ENCODE peak calls at places on chromosomes 4 and X, in four cellular contexts. One of them, this sample, is unnamed.
A peak's percentile ranks its signal among the peaks of the same experiment; 100 is the strongest.

GRCh38 chr4:77433102-77433733 is 172.4 kb upstream of the CXCL13 start:
- DNase-seq in H1: no peak
- DNase-seq in HepG2: peak; percentile 53
- DNase-seq in K562: peak; percentile 11
- DNase-seq in this sample: peak; percentile 7

GRCh38 chr4:187615972-187616371 is 379.6 kb upstream of the ZFP42 start:
- DNase-seq in HepG2: no peak
- DNase-seq in H1: no peak
- DNase-seq in K562: no peak
- DNase-seq in this sample: no peak

GRCh38 chr4:103756736-103757135 is 37.0 kb upstream of the TACR3 start:
- DNase-seq in HepG2: no peak
- DNase-seq in K562: no peak
- DNase-seq in H1: no peak
- DNase-seq in this sample: no peak

GRCh38 chr4:113435893-113436292 is 325.6 kb downstream of the CAMK2D start:
- DNase-seq in K562: no peak
- DNase-seq in H1: no peak
- DNase-seq in HepG2: no peak
- DNase-seq in this sample: no peak

GRCh38 chr4:13201241-13201640 is 282.9 kb downstream of the RAB28 start:
- DNase-seq in K562: no peak
- DNase-seq in HepG2: no peak
- DNase-seq in H1: no peak
- DNase-seq in this sample: no peak

GRCh38 chrX:16212024-16212423 is 44.7 kb downstream of the MAGEB17 start:
- DNase-seq in H1: no peak
- DNase-seq in HepG2: no peak
- DNase-seq in K562: no peak
- DNase-seq in this sample: no peak

GRCh38 chrX:121308276-121308805 is 260.9 kb downstream of the GLUD2 start:
- DNase-seq in K562: peak; percentile 5
- DNase-seq in H1: no peak
- DNase-seq in HepG2: peak; percentile 6
- DNase-seq in this sample: peak; percentile 68

GRCh38 chr4:22091351-22091731 is 142.8 kb upstream of the KCNIP4 start:
- DNase-seq in K562: no peak
- DNase-seq in H1: peak; percentile 7
- DNase-seq in HepG2: no peak
- DNase-seq in this sample: no peak

GRCh38 chr4:145083891-145084640 is 13.9 kb downstream of the ANAPC10 start:
- DNase-seq in HepG2: peak; percentile 10
- DNase-seq in H1: no peak
- DNase-seq in K562: no peak
- DNase-seq in this sample: no peak

GRCh38 chr4:56160631-56161030 is 211.9 kb downstream of the CEP135 start:
- DNase-seq in HepG2: no peak
- DNase-seq in H1: no peak
- DNase-seq in K562: no peak
- DNase-seq in this sample: no peak

GRCh38 chrX:13029341-13029740 is 15.1 kb downstream of the FAM9C start:
- DNase-seq in HepG2: no peak
- DNase-seq in K562: no peak
- DNase-seq in H1: no peak
- DNase-seq in this sample: no peak

GRCh38 chr4:114599231-114600065 is 841 bp downstream of the UGT8 start:
- DNase-seq in K562: no peak
- DNase-seq in HepG2: no peak
- DNase-seq in H1: no peak
- DNase-seq in this sample: no peak

GRCh38 chr4:40878548-40879055 is 128.8 kb downstream of the NSUN7 start:
- DNase-seq in HepG2: no peak
- DNase-seq in H1: no peak
- DNase-seq in K562: no peak
- DNase-seq in this sample: no peak

GRCh38 chr4:166252487-166253402 is 379.7 kb downstream of the TLL1 start:
- DNase-seq in K562: no peak
- DNase-seq in H1: no peak
- DNase-seq in HepG2: peak; percentile 10
- DNase-seq in this sample: no peak

GRCh38 chr4:7526929-7527535 is 92.3 kb upstream of the PSAPL1 start:
- DNase-seq in HepG2: no peak
- DNase-seq in H1: no peak
- DNase-seq in K562: no peak
- DNase-seq in this sample: no peak

GRCh38 chr4:7323872-7324650 is 110.7 kb downstream of the PSAPL1 start:
- DNase-seq in K562: no peak
- DNase-seq in H1: no peak
- DNase-seq in HepG2: peak; percentile 7
- DNase-seq in this sample: no peak

GRCh38 chrX:110026099-110026844 is 23.4 kb downstream of the TMEM164 start:
- DNase-seq in H1: no peak
- DNase-seq in K562: no peak
- DNase-seq in HepG2: no peak
- DNase-seq in this sample: no peak

GRCh38 chrX:108736509-108737479 is at the start of gene IRS4:
- DNase-seq in HepG2: peak; percentile 32
- DNase-seq in H1: peak; percentile 78
- DNase-seq in K562: no peak
- DNase-seq in this sample: no peak

GRCh38 chrX:87516716-87517115 is 886 bp upstream of the KLHL4 start:
- DNase-seq in K562: no peak
- DNase-seq in HepG2: no peak
- DNase-seq in H1: no peak
- DNase-seq in this sample: no peak

GRCh38 chrX:114905251-114905650 is 112.2 kb downstream of the IL13RA2 start:
- DNase-seq in H1: no peak
- DNase-seq in HepG2: no peak
- DNase-seq in K562: no peak
- DNase-seq in this sample: no peak

GRCh38 chr4:129978315-129978714 is 882.4 kb downstream of the C4orf33 start:
- DNase-seq in HepG2: no peak
- DNase-seq in H1: no peak
- DNase-seq in K562: no peak
- DNase-seq in this sample: no peak

GRCh38 chr4:122218762-122219161 is 66.6 kb downstream of the BLTP1 start:
- DNase-seq in K562: no peak
- DNase-seq in H1: no peak
- DNase-seq in HepG2: peak; percentile 8
- DNase-seq in this sample: no peak

GRCh38 chrX:104565791-104566687 is at the start of gene IL1RAPL2:
- DNase-seq in K562: peak; percentile 23
- DNase-seq in H1: peak; percentile 23
- DNase-seq in HepG2: peak; percentile 8
- DNase-seq in this sample: no peak

GRCh38 chrX:40468033-40468979 is 112.5 kb upstream of the ATP6AP2 start:
- DNase-seq in H1: no peak
- DNase-seq in K562: peak; percentile 54
- DNase-seq in HepG2: peak; percentile 86
- DNase-seq in this sample: peak; percentile 47

GRCh38 chr4:56908206-56909082 is 744 bp downstream of the REST start:
- DNase-seq in HepG2: peak; percentile 47
- DNase-seq in K562: peak; percentile 82
- DNase-seq in H1: peak; percentile 57
- DNase-seq in this sample: no peak

GRCh38 chr4:8035371-8035780 is 95.7 kb upstream of the AFAP1 start:
- DNase-seq in K562: no peak
- DNase-seq in H1: no peak
- DNase-seq in HepG2: no peak
- DNase-seq in this sample: no peak

GRCh38 chr4:170399894-170400293 is 310.1 kb upstream of the AADAT start:
- DNase-seq in K562: no peak
- DNase-seq in H1: no peak
- DNase-seq in HepG2: no peak
- DNase-seq in this sample: no peak

GRCh38 chr4:15587649-15588048 is 67.5 kb downstream of the FBXL5 start:
- DNase-seq in H1: no peak
- DNase-seq in HepG2: no peak
- DNase-seq in K562: no peak
- DNase-seq in this sample: no peak

GRCh38 chr4:4374388-4375098 is 12.4 kb upstream of the NSG1 start:
- DNase-seq in HepG2: no peak
- DNase-seq in K562: no peak
- DNase-seq in H1: no peak
- DNase-seq in this sample: no peak

GRCh38 chr4:87739494-87739893 is 59.9 kb upstream of the IBSP start:
- DNase-seq in HepG2: no peak
- DNase-seq in K562: no peak
- DNase-seq in H1: no peak
- DNase-seq in this sample: no peak

GRCh38 chr4:140163029-140163810 is 9.2 kb upstream of the MAML3 start:
- DNase-seq in K562: no peak
- DNase-seq in H1: no peak
- DNase-seq in HepG2: no peak
- DNase-seq in this sample: no peak

GRCh38 chr4:30720021-30720655 is at the start of gene PCDH7:
- DNase-seq in K562: no peak
- DNase-seq in HepG2: no peak
- DNase-seq in H1: no peak
- DNase-seq in this sample: no peak

GRCh38 chr4:7285244-7286122 is 93.1 kb downstream of the SORCS2 start:
- DNase-seq in K562: peak; percentile 27
- DNase-seq in HepG2: no peak
- DNase-seq in H1: no peak
- DNase-seq in this sample: no peak

GRCh38 chr4:53744446-53745160 is 153.3 kb upstream of the LNX1 start:
- DNase-seq in K562: no peak
- DNase-seq in H1: no peak
- DNase-seq in HepG2: peak; percentile 2
- DNase-seq in this sample: no peak
- TF ChIP-seq HDAC6 in K562: no peak
- TF ChIP-seq HDAC6 in H1: no peak
- TF ChIP-seq HDAC6 in HepG2: no peak
- TF ChIP-seq HDAC6 in this sample: no peak

GRCh38 chrX:153867139-153867538 is 18.8 kb downstream of the L1CAM start:
- DNase-seq in K562: no peak
- DNase-seq in H1: no peak
- DNase-seq in HepG2: no peak
- DNase-seq in this sample: no peak
- H3K36me3 ChIP-seq in K562: no peaks in the 10 kb centered on the region
- H3K36me3 ChIP-seq in H1: no peaks in the 10 kb centered on the region
- H3K36me3 ChIP-seq in HepG2: no peaks in the 10 kb centered on the region
- H3K36me3 ChIP-seq in this sample: no peaks in the 10 kb centered on the region

GRCh38 chrX:45668686-45669443 is 468.2 kb upstream of the DIPK2B start:
- DNase-seq in K562: no peak
- DNase-seq in H1: no peak
- DNase-seq in HepG2: no peak
- DNase-seq in this sample: no peak
- TF ChIP-seq HDAC6 in K562: no peak
- TF ChIP-seq HDAC6 in H1: no peak
- TF ChIP-seq HDAC6 in HepG2: no peak
- TF ChIP-seq HDAC6 in this sample: no peak

GRCh38 chrX:155235891-155236290 is 19.6 kb downstream of the VBP1 start:
- DNase-seq in H1: no peak
- DNase-seq in K562: no peak
- DNase-seq in HepG2: peak; percentile 9
- DNase-seq in this sample: no peak

GRCh38 chrX:155242300-155242699 is 22.0 kb downstream of the RAB39B start:
- DNase-seq in H1: no peak
- DNase-seq in HepG2: no peak
- DNase-seq in K562: no peak
- DNase-seq in this sample: no peak

DNA sequence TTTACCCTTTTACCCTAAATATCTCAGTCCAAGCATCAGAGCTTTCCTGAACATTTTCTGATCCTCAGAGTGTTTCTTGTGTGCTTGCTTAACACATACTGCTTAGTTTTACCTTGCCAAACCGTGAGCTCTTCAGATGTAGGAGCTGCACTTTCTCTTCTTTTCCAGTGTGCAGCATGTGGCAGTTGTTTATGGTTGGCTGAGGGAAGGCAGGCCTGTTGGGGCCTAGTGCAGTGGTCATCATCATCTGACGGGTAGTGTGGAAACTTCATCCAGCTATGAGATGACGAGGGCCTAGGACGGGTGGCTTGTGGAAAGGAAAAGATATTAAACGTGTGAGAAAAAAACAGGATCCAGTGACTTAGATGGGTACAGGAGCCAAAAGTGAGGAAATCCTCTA is 21.5 kb downstream of the VBP1 start:
- DNase-seq in H1: no peak
- DNase-seq in HepG2: no peak
- DNase-seq in K562: no peak
- DNase-seq in this sample: no peak
- H3K36me3 ChIP-seq in H1: peaks cover 30% of the 10 kb centered on the region
- H3K36me3 ChIP-seq in HepG2: peaks cover 14% of the 10 kb centered on the region
- H3K36me3 ChIP-seq in K562: peaks cover 68% of the 10 kb centered on the region
- H3K36me3 ChIP-seq in this sample: peaks cover 11% of the 10 kb centered on the region

DNA sequence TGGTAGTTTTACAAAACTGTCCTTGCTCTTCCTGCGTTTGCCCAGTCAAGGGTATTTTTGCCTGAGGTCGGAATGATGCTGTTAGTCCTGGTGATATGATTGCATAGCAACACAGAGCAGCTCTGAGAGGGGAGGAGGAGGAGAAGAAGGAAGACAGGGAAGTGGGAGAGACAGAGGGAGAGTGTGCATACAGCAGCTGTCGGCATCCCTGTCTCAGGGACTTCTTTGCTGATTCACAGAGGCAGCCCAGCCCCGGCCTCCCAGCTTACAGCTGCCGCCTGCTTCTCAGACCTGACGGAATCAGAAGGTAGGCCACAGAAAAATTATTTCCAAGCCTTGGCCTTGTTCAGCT is 230 bp downstream of the DRP2 start:
- DNase-seq in H1: no peak
- DNase-seq in HepG2: no peak
- DNase-seq in K562: no peak
- DNase-seq in this sample: no peak
- TF ChIP-seq HDAC6 in H1: no peak
- TF ChIP-seq HDAC6 in HepG2: no peak
- TF ChIP-seq HDAC6 in K562: no peak
- TF ChIP-seq HDAC6 in this sample: no peak

GRCh38 chr4:102589743-102590142 is 88.6 kb downstream of the NFKB1 start:
- DNase-seq in K562: no peak
- DNase-seq in H1: no peak
- DNase-seq in HepG2: no peak
- DNase-seq in this sample: no peak

GRCh38 chr4:102598759-102599379 is 97.7 kb downstream of the NFKB1 start:
- DNase-seq in H1: no peak
- DNase-seq in HepG2: no peak
- DNase-seq in K562: no peak
- DNase-seq in this sample: no peak

GRCh38 chr4:102598102-102598758 is 97.1 kb downstream of the NFKB1 start:
- DNase-seq in K562: no peak
- DNase-seq in HepG2: no peak
- DNase-seq in H1: no peak
- DNase-seq in this sample: no peak

GRCh38 chr4:102594000-102594399 is 92.8 kb downstream of the NFKB1 start:
- DNase-seq in H1: no peak
- DNase-seq in K562: no peak
- DNase-seq in HepG2: no peak
- DNase-seq in this sample: no peak

GRCh38 chr4:102593147-102593546 is 92.0 kb downstream of the NFKB1 start:
- DNase-seq in H1: no peak
- DNase-seq in HepG2: no peak
- DNase-seq in K562: no peak
- DNase-seq in this sample: no peak
- H3K36me3 ChIP-seq in H1: no peaks in the 10 kb centered on the region
- H3K36me3 ChIP-seq in HepG2: peaks cover 44% of the 10 kb centered on the region
- H3K36me3 ChIP-seq in K562: peaks cover 23% of the 10 kb centered on the region
- H3K36me3 ChIP-seq in this sample: peaks cover 7% of the 10 kb centered on the region

This sample was measured in GM12878.